ENCODE peak calls at places on chromosomes 6 and 20, in four cellular contexts. One of them, this sample, is unnamed.

GRCh38 chr20:37202267-37202943 is 23.1 kb upstream of the MROH8 start:
- DNase-seq in pancreas: peak; percentile 42
- DNase-seq in adrenal gland: peak; percentile 50
- DNase-seq in foreskin keratinocyte: peak; percentile 88
- DNase-seq in this sample: peak; percentile 30

GRCh38 chr6:156731436-156731835 is 45.7 kb upstream of the ARID1B start:
- DNase-seq in pancreas: no peak
- DNase-seq in adrenal gland: no peak
- DNase-seq in foreskin keratinocyte: peak; percentile 27
- DNase-seq in this sample: no peak

GRCh38 chr6:170093276-170093657 is 197.6 kb downstream of the DLL1 start:
- DNase-seq in foreskin keratinocyte: no peak
- DNase-seq in pancreas: no peak
- DNase-seq in adrenal gland: no peak
- DNase-seq in this sample: no peak

GRCh38 chr6:131733376-131734016 is 22.7 kb upstream of the CTAGE9 start:
- DNase-seq in adrenal gland: no peak
- DNase-seq in foreskin keratinocyte: no peak
- DNase-seq in pancreas: no peak
- DNase-seq in this sample: no peak

GRCh38 chr20:3782597-3782996 is 1.3 kb upstream of the SPEF1 start:
- DNase-seq in foreskin keratinocyte: no peak
- DNase-seq in adrenal gland: no peak
- DNase-seq in pancreas: peak; percentile 17
- DNase-seq in this sample: no peak

GRCh38 chr20:49699200-49699992 is 14.3 kb downstream of the B4GALT5 start:
- DNase-seq in foreskin keratinocyte: peak; percentile 50
- DNase-seq in adrenal gland: no peak
- DNase-seq in pancreas: no peak
- DNase-seq in this sample: no peak

GRCh38 chr6:158718431-158719126 is 68.7 kb downstream of the SYTL3 start:
- DNase-seq in foreskin keratinocyte: no peak
- DNase-seq in pancreas: peak; percentile 67
- DNase-seq in adrenal gland: no peak
- DNase-seq in this sample: peak; percentile 45

GRCh38 chr6:136963259-136963658 is 41.2 kb downstream of the SLC35D3 start:
- DNase-seq in foreskin keratinocyte: no peak
- DNase-seq in pancreas: no peak
- DNase-seq in adrenal gland: no peak
- DNase-seq in this sample: no peak

GRCh38 chr20:47448429-47448828 is 53.3 kb upstream of the NCOA3 start:
- DNase-seq in foreskin keratinocyte: no peak
- DNase-seq in adrenal gland: no peak
- DNase-seq in pancreas: no peak
- DNase-seq in this sample: no peak

GRCh38 chr6:155341130-155341828 is 27.0 kb upstream of the TFB1M start:
- DNase-seq in pancreas: no peak
- DNase-seq in adrenal gland: no peak
- DNase-seq in foreskin keratinocyte: peak; percentile 33
- DNase-seq in this sample: no peak

GRCh38 chr6:28002181-28002580 is 45.1 kb downstream of the OR2B6 start:
- DNase-seq in adrenal gland: no peak
- DNase-seq in foreskin keratinocyte: no peak
- DNase-seq in pancreas: no peak
- DNase-seq in this sample: no peak

GRCh38 chr20:35329435-35330139 is 37.4 kb upstream of the FAM83C start:
- DNase-seq in foreskin keratinocyte: peak; percentile 34
- DNase-seq in adrenal gland: peak; percentile 23
- DNase-seq in pancreas: no peak
- DNase-seq in this sample: peak; percentile 29

GRCh38 chr6:34982424-34982852 is 93.4 kb downstream of the ANKS1A start:
- DNase-seq in pancreas: no peak
- DNase-seq in adrenal gland: peak; percentile 55
- DNase-seq in foreskin keratinocyte: no peak
- DNase-seq in this sample: peak; percentile 29

GRCh38 chr6:130906736-130907381 is 79.7 kb downstream of the SMLR1 start:
- DNase-seq in pancreas: no peak
- DNase-seq in foreskin keratinocyte: peak; percentile 6
- DNase-seq in adrenal gland: no peak
- DNase-seq in this sample: no peak

GRCh38 chr20:21396045-21396893 is 1.1 kb downstream of the NKX2-4 start:
- DNase-seq in pancreas: peak; percentile 13
- DNase-seq in adrenal gland: no peak
- DNase-seq in foreskin keratinocyte: no peak
- DNase-seq in this sample: peak; percentile 15

GRCh38 chr20:63895886-63896135 is 885 bp downstream of the DNAJC5 start:
- DNase-seq in foreskin keratinocyte: no peak
- DNase-seq in pancreas: no peak
- DNase-seq in adrenal gland: no peak
- DNase-seq in this sample: no peak

GRCh38 chr20:11755071-11755881 is 162.4 kb upstream of the BTBD3 start:
- DNase-seq in foreskin keratinocyte: no peak
- DNase-seq in pancreas: no peak
- DNase-seq in adrenal gland: no peak
- DNase-seq in this sample: no peak

GRCh38 chr20:4713401-4713800 is 8.3 kb upstream of the PRND start:
- DNase-seq in adrenal gland: no peak
- DNase-seq in pancreas: no peak
- DNase-seq in foreskin keratinocyte: peak; percentile 97
- DNase-seq in this sample: no peak

GRCh38 chr20:24805456-24806233 is 143.4 kb upstream of the CST7 start:
- DNase-seq in pancreas: no peak
- DNase-seq in adrenal gland: no peak
- DNase-seq in foreskin keratinocyte: no peak
- DNase-seq in this sample: peak; percentile 92

GRCh38 chr6:75748743-75749538 is at the start of gene MYO6:
- DNase-seq in adrenal gland: peak; percentile 69
- DNase-seq in foreskin keratinocyte: peak; percentile 19
- DNase-seq in pancreas: peak; percentile 79
- DNase-seq in this sample: peak; percentile 80

GRCh38 chr6:29850011-29850553 is 22.5 kb downstream of the HLA-G start:
- DNase-seq in pancreas: no peak
- DNase-seq in foreskin keratinocyte: peak; percentile 23
- DNase-seq in adrenal gland: no peak
- DNase-seq in this sample: peak; percentile 17

GRCh38 chr6:2594868-2595267 is 155.9 kb downstream of the MYLK4 start:
- DNase-seq in adrenal gland: no peak
- DNase-seq in foreskin keratinocyte: peak; percentile 66
- DNase-seq in pancreas: no peak
- DNase-seq in this sample: no peak
- H3K4me1 ChIP-seq in adrenal gland: no peaks in the 10 kb centered on the region
- H3K4me1 ChIP-seq in foreskin keratinocyte: peaks cover 6% of the 10 kb centered on the region
- H3K4me1 ChIP-seq in pancreas: no peaks in the 10 kb centered on the region
- H3K4me1 ChIP-seq in this sample: no peaks in the 10 kb centered on the region

GRCh38 chr20:56631318-56631989 is 2.3 kb downstream of the TFAP2C start:
- DNase-seq in pancreas: no peak
- DNase-seq in foreskin keratinocyte: no peak
- DNase-seq in adrenal gland: no peak
- DNase-seq in this sample: no peak
- H3K4me1 ChIP-seq in pancreas: peaks cover 7% of the 10 kb centered on the region
- H3K4me1 ChIP-seq in foreskin keratinocyte: peaks cover 17% of the 10 kb centered on the region
- H3K4me1 ChIP-seq in adrenal gland: peaks cover 10% of the 10 kb centered on the region
- H3K4me1 ChIP-seq in this sample: peaks cover 56% of the 10 kb centered on the region

GRCh38 chr20:32080783-32081182 is 28.7 kb upstream of the TM9SF4 start:
- DNase-seq in pancreas: no peak
- DNase-seq in adrenal gland: no peak
- DNase-seq in foreskin keratinocyte: no peak
- DNase-seq in this sample: no peak
- H3K4me1 ChIP-seq in pancreas: no peaks in the 10 kb centered on the region
- H3K4me1 ChIP-seq in adrenal gland: no peaks in the 10 kb centered on the region
- H3K4me1 ChIP-seq in foreskin keratinocyte: no peaks in the 10 kb centered on the region
- H3K4me1 ChIP-seq in this sample: no peaks in the 10 kb centered on the region

DNA sequence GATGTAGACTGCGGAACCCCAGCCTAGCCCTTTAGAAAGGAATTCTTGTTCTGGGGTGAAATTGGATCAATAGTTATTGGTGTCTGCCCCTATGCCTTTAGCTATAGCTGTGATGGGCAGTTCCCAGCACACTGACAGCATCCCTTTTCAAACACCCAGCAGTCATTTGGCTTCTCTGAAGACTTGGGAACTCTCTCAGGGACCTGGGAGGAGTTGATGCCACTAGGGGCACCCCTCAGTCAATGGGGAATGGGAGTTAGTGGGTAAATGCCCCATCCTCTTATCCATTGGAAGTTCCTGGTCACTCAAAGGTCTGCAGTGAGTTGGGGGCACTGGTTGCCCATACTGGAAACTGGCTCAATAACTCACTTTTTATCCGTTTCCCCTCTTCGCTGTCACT is 31.6 kb upstream of the CSNK2A1 start:
- DNase-seq in adrenal gland: no peak
- DNase-seq in pancreas: no peak
- DNase-seq in foreskin keratinocyte: no peak
- DNase-seq in this sample: no peak
- H3K4me1 ChIP-seq in adrenal gland: no peaks in the 10 kb centered on the region
- H3K4me1 ChIP-seq in pancreas: no peaks in the 10 kb centered on the region
- H3K4me1 ChIP-seq in foreskin keratinocyte: no peaks in the 10 kb centered on the region
- H3K4me1 ChIP-seq in this sample: peaks cover 5% of the 10 kb centered on the region

GRCh38 chr6:150761771-150762170 is 103.7 kb upstream of the MTHFD1L start:
- DNase-seq in pancreas: no peak
- DNase-seq in foreskin keratinocyte: no peak
- DNase-seq in adrenal gland: no peak
- DNase-seq in this sample: no peak
- H3K4me1 ChIP-seq in pancreas: no peaks in the 10 kb centered on the region
- H3K4me1 ChIP-seq in foreskin keratinocyte: no peaks in the 10 kb centered on the region
- H3K4me1 ChIP-seq in adrenal gland: no peaks in the 10 kb centered on the region
- H3K4me1 ChIP-seq in this sample: peaks cover 16% of the 10 kb centered on the region